ENCODE peak calls at places on chromosomes 4 and X, in five cellular contexts. K is NCI-H1417; P is stimulated activated CD8-positive, alpha-beta memory T cell treated with anti-CD3 and anti-CD28 coated beads, Interleukin-15, amount 100 ng/mL, for 48 hours; U is EL; G is stimulated activated CD4-positive, alpha-beta T cell treated with anti-CD3 and anti-CD28 coated beads, Interleukin-12 subunit alpha, Interleukin-12 subunit beta, amount 100 ng/mL, for 48 hours. Y is an unnamed sample.

GRCh38 chrX:143635915-143636314 is at the start of gene SLITRK4:
- DNase-seq in K (no peak), P (no peak), G (no peak), U (no peak), Y (no peak)

GRCh38 chr4:73445383-73446335 is 9.6 kb downstream of the AFP start:
- DNase-seq in U (no peak), G (no peak), K (no peak), P (no peak), Y (no peak)

GRCh38 chr4:147580396-147580795 is 36.8 kb upstream of the TMEM184C start:
- DNase-seq in U (peak), P (no peak), K (no peak), G (no peak), Y (no peak)

GRCh38 chr4:181258569-181258968 is 984.6 kb upstream of the TENM3 start:
- DNase-seq in G (no peak), P (no peak), K (peak), U (no peak), Y (no peak)

GRCh38 chr4:104500452-104500851 is 5.8 kb upstream of the CXXC4 start:
- DNase-seq in P (no peak), G (no peak), K (peak), U (no peak), Y (no peak)

GRCh38 chrX:113828470-113828869 is 755.4 kb upstream of the HTR2C start:
- DNase-seq in G (no peak), P (no peak), U (no peak), K (no peak), Y (no peak)

GRCh38 chr4:39054497-39054896 is 7.5 kb upstream of the KLHL5 start:
- DNase-seq in G (no peak), U (no peak), P (no peak), K (peak), Y (no peak)

GRCh38 chr4:138639018-138639876 is 376.3 kb upstream of the NOCT start:
- DNase-seq in G (no peak), P (no peak), U (peak), K (no peak), Y (no peak)

GRCh38 chrX:19343462-19344206 is at the start of gene PDHA1:
- DNase-seq in P (peak), K (peak), U (peak), G (peak), Y (peak)

GRCh38 chrX:48677456-48678030 is 6.1 kb upstream of the WAS start:
- DNase-seq in U (no peak), K (peak), G (no peak), P (no peak), Y (no peak)

GRCh38 chr4:4780634-4781287 is 78.7 kb upstream of the MSX1 start:
- DNase-seq in U (peak), K (no peak), P (no peak), G (no peak), Y (no peak)

GRCh38 chrX:11386001-11386523 is 92.8 kb downstream of the AMELX start:
- DNase-seq in G (no peak), K (no peak), P (no peak), U (peak), Y (no peak)

GRCh38 chrX:108735680-108736508 is 469 bp downstream of the IRS4 start:
- DNase-seq in K (peak), G (no peak), U (peak), P (no peak), Y (peak)

GRCh38 chrX:3638280-3638873 is 75.1 kb downstream of the PRKX start:
- DNase-seq in K (peak), U (peak), P (no peak), G (peak), Y (peak)

GRCh38 chr4:1500231-1500965 is 94.2 kb upstream of the NKX1-1 start:
- DNase-seq in U (no peak), P (no peak), K (no peak), G (no peak), Y (no peak)

GRCh38 chrX:108341947-108342346 is 96.3 kb downstream of the COL4A6 start:
- DNase-seq in K (no peak), U (no peak), G (no peak), P (no peak), Y (no peak)

GRCh38 chr4:166657261-166657660 is 577.0 kb downstream of the SPOCK3 start:
- DNase-seq in G (no peak), U (peak), P (no peak), K (no peak), Y (no peak)

GRCh38 chr4:83569967-83570366 is 34.1 kb downstream of the GPAT3 start:
- DNase-seq in G (no peak), K (no peak), P (no peak), U (no peak), Y (no peak)

GRCh38 chr4:176270669-176271068 is 1.6 kb upstream of the ASB5 start:
- DNase-seq in K (peak), U (peak), G (no peak), P (no peak), Y (no peak)

GRCh38 chrX:134544189-134544588 is 84.2 kb downstream of the HPRT1 start:
- DNase-seq in G (no peak), U (no peak), P (no peak), K (no peak), Y (no peak)

GRCh38 chrX:118872102-118872566 is 48.5 kb downstream of the ZCCHC12 start:
- DNase-seq in P (no peak), K (no peak), G (no peak), U (no peak), Y (no peak)

GRCh38 chrX:10636337-10636736 is 16.0 kb upstream of the MID1 start:
- DNase-seq in P (no peak), U (peak), K (peak), G (no peak), Y (no peak)

GRCh38 chr4:27414867-27415266 is 554.2 kb downstream of the STIM2 start:
- DNase-seq in U (no peak), P (no peak), G (no peak), K (no peak), Y (no peak)

GRCh38 chrX:136767104-136767941 is 13.4 kb downstream of the ARHGEF6 start:
- DNase-seq in U (peak), K (peak), G (no peak), P (peak), Y (peak)

GRCh38 chr4:40559585-40560465 is 69.8 kb downstream of the RBM47 start:
- DNase-seq in G (no peak), U (no peak), K (no peak), P (no peak), Y (no peak)

GRCh38 chr4:170145120-170145519 is 55.4 kb upstream of the AADAT start:
- DNase-seq in U (no peak), K (no peak), P (no peak), G (no peak), Y (no peak)

GRCh38 chr4:2177443-2178093 is 64.4 kb downstream of the HAUS3 start:
- DNase-seq in P (no peak), U (no peak), K (no peak), G (no peak), Y (no peak)

GRCh38 chr4:108191269-108191914 is 22.7 kb upstream of the LEF1 start:
- DNase-seq in K (no peak), P (no peak), G (no peak), U (no peak), Y (no peak)